ENCODE peak calls at places on chromosome 3, in eight cellular contexts. T is stimulated activated CD8-positive, alpha-beta memory T cell treated with anti-CD3 and anti-CD28 coated beads, Interleukin-2, amount 100 ng/mL, for 48 hours; C is H7; Z is COR-L47; P is kidney glomerular epithelial cell; A is nephron progenitor cell; S is NCI-H1417; Y is endothelial cell. E is an unnamed sample.

GRCh38 chr3:96449803-96450202 is 364.6 kb upstream of the EPHA6 start:
- DNase-seq in T (no peak), C (no peak), Z (peak), P (no peak), A (no peak), S (peak), Y (no peak), E (no peak)

GRCh38 chr3:53216723-53217122 is 39.1 kb downstream of the TKT start:
- DNase-seq in T (no peak), C (no peak), Z (no peak), P (no peak), A (no peak), S (no peak), Y (no peak), E (no peak)

GRCh38 chr3:193874512-193874911 is 261.4 kb upstream of the HES1 start:
- DNase-seq in T (no peak), C (no peak), Z (no peak), P (no peak), A (no peak), S (no peak), Y (no peak), E (no peak)

GRCh38 chr3:124552224-124552623 is 178.0 kb upstream of the UMPS start:
- DNase-seq in T (no peak), C (no peak), Z (peak), P (peak), A (no peak), S (peak), Y (no peak), E (no peak)

GRCh38 chr3:125120370-125121122 is 64.7 kb upstream of the HEG1 start:
- DNase-seq in T (no peak), C (peak), Z (peak), P (no peak), A (peak), S (peak), Y (peak), E (no peak)

GRCh38 chr3:11001020-11001657 is 8.6 kb downstream of the SLC6A1 start:
- DNase-seq in T (no peak), C (no peak), Z (peak), P (no peak), A (peak), S (peak), Y (no peak), E (no peak)

GRCh38 chr3:56921573-56922571 is 120.1 kb upstream of the ARHGEF3 start:
- DNase-seq in T (no peak), C (no peak), Z (no peak), P (no peak), A (no peak), S (no peak), Y (no peak), E (no peak)

GRCh38 chr3:151232991-151233390 is 30.0 kb upstream of the GPR171 start:
- DNase-seq in T (no peak), C (peak), Z (no peak), P (no peak), A (no peak), S (no peak), Y (no peak), E (no peak)

GRCh38 chr3:63970596-63971468 is 52.5 kb downstream of the PSMD6 start:
- DNase-seq in T (no peak), C (peak), Z (no peak), P (no peak), A (no peak), S (no peak), Y (no peak), E (no peak)

GRCh38 chr3:137295336-137295735 is 337.6 kb downstream of the IL20RB start:
- DNase-seq in T (no peak), C (no peak), Z (no peak), P (no peak), A (no peak), S (no peak), Y (no peak), E (no peak)

GRCh38 chr3:59818033-59818936 is 768.5 kb upstream of the CFAP20DC start:
- DNase-seq in T (no peak), C (no peak), Z (peak), P (peak), A (no peak), S (no peak), Y (no peak), E (no peak)

GRCh38 chr3:115922681-115923347 is 299.5 kb downstream of the GAP43 start:
- DNase-seq in T (no peak), C (peak), Z (peak), P (peak), A (peak), S (no peak), Y (peak), E (no peak)

GRCh38 chr3:18097989-18098388 is 327.1 kb downstream of the SATB1 start:
- DNase-seq in T (no peak), C (no peak), Z (no peak), P (no peak), A (no peak), S (no peak), Y (no peak), E (no peak)

GRCh38 chr3:45642731-45643152 is 46.5 kb upstream of the SACM1L start:
- DNase-seq in T (no peak), C (no peak), Z (peak), P (peak), A (no peak), S (peak), Y (no peak), E (no peak)

GRCh38 chr3:101050866-101051265 is 57.6 kb upstream of the ABI3BP start:
- DNase-seq in T (no peak), C (no peak), Z (no peak), P (no peak), A (no peak), S (no peak), Y (no peak), E (no peak)

GRCh38 chr3:97942801-97943546 is 29.3 kb downstream of the RIOX2 start:
- DNase-seq in T (no peak), C (no peak), Z (peak), P (no peak), A (no peak), S (peak), Y (no peak), E (no peak)

GRCh38 chr3:183085634-183086390 is 13.5 kb downstream of the MCCC1 start:
- DNase-seq in T (no peak), C (peak), Z (peak), P (no peak), A (peak), S (peak), Y (peak), E (no peak)

GRCh38 chr3:142732066-142732465 is 8.2 kb downstream of the TRPC1 start:
- DNase-seq in T (no peak), C (no peak), Z (no peak), P (no peak), A (no peak), S (no peak), Y (no peak), E (no peak)

GRCh38 chr3:11154953-11155325 is 646 bp downstream of the HRH1 start:
- DNase-seq in T (no peak), C (peak), Z (no peak), P (no peak), A (peak), S (no peak), Y (peak), E (no peak)

GRCh38 chr3:44045476-44046275 is 196.0 kb upstream of the TOPAZ1 start:
- DNase-seq in T (no peak), C (no peak), Z (peak), P (peak), A (no peak), S (peak), Y (no peak), E (peak)

GRCh38 chr3:73781536-73781935 is 156.8 kb upstream of the PDZRN3 start:
- DNase-seq in T (no peak), C (no peak), Z (no peak), P (no peak), A (no peak), S (no peak), Y (no peak), E (no peak)

GRCh38 chr3:88203537-88204143 is 53.9 kb downstream of the C3orf38 start:
- DNase-seq in T (peak), C (peak), Z (peak), P (peak), A (peak), S (peak), Y (peak), E (peak)

GRCh38 chr3:43316783-43317460 is 30.6 kb downstream of the SNRK start:
- DNase-seq in T (no peak), C (no peak), Z (no peak), P (peak), A (no peak), S (no peak), Y (no peak), E (no peak)

GRCh38 chr3:140570602-140571001 is 107.3 kb upstream of the TRIM42 start:
- DNase-seq in T (no peak), C (no peak), Z (no peak), P (no peak), A (no peak), S (no peak), Y (no peak), E (no peak)

E was measured in naive B cell.